ENCODE peak calls at places on chromosomes 3 and 15, in eight cellular contexts. J, O, G, A, L, Q, N and B are unnamed samples. For H3K27me3, the result is how much of the 10 kb centered on the place peaks cover.

GRCh38 chr3:22225161-22225560 is 474.2 kb upstream of the ZNF385D start:
- DNase-seq in O (no peak), L (no peak), A (no peak), J (no peak), N (no peak), Q (no peak), G (no peak), B (no peak)

GRCh38 chr3:135083179-135083578 is 288.1 kb downstream of the EPHB1 start:
- DNase-seq in J (no peak), O (no peak), G (no peak), N (no peak), L (no peak), Q (no peak), A (no peak), B (no peak)

GRCh38 chr3:38084019-38084968 is 45.3 kb downstream of the DLEC1 start:
- DNase-seq in J (no peak), Q (no peak), O (peak), L (no peak), G (no peak), A (peak), N (no peak), B (no peak)

GRCh38 chr15:65054333-65055200 is 9.4 kb downstream of the SLC51B start:
- DNase-seq in J (peak), Q (peak), N (peak), O (peak), G (peak), L (peak), A (peak), B (peak)

GRCh38 chr3:152334761-152335160 is 66.0 kb downstream of the MBNL1 start:
- DNase-seq in J (no peak), N (no peak), A (no peak), Q (no peak), O (no peak), L (no peak), G (no peak), B (no peak)

GRCh38 chr15:43505723-43506122 is 11.7 kb upstream of the MAP1A start:
- DNase-seq in N (no peak), A (peak), L (no peak), Q (no peak), J (no peak), G (no peak), O (no peak), B (no peak)

GRCh38 chr3:65939841-65940246 is 98.9 kb downstream of the MAGI1 start:
- DNase-seq in A (no peak), O (no peak), Q (no peak), G (no peak), N (no peak), J (no peak), L (no peak), B (no peak)

GRCh38 chr3:109685084-109686079 is 348.0 kb upstream of the DPPA4 start:
- DNase-seq in Q (peak), G (peak), O (peak), L (peak), N (peak), J (peak), A (peak), B (no peak)

GRCh38 chr15:52789601-52790165 is 453 bp downstream of the ONECUT1 start:
- DNase-seq in G (no peak), A (peak), O (no peak), N (no peak), L (no peak), Q (no peak), J (no peak), B (peak)

GRCh38 chr15:81002254-81003022 is 1.7 kb downstream of the TLNRD1 start:
- DNase-seq in G (no peak), N (no peak), O (peak), L (no peak), Q (peak), A (no peak), J (no peak), B (peak)

GRCh38 chr15:101215681-101216080 is 36.2 kb downstream of the CHSY1 start:
- DNase-seq in G (no peak), Q (no peak), N (no peak), J (no peak), O (no peak), A (no peak), L (no peak), B (no peak)

GRCh38 chr15:100340721-100341661 is 784 bp downstream of the ADAMTS17 start:
- DNase-seq in N (no peak), J (no peak), A (no peak), G (no peak), L (no peak), O (peak), Q (peak), B (no peak)

GRCh38 chr3:14633819-14634424 is 17.6 kb upstream of the CCDC174 start:
- DNase-seq in L (no peak), J (peak), G (peak), N (no peak), A (peak), O (peak), Q (peak), B (peak)

GRCh38 chr3:58659051-58659675 is 7.4 kb downstream of the FAM3D start:
- DNase-seq in O (no peak), L (peak), Q (peak), A (peak), N (peak), G (no peak), J (peak), B (no peak)

GRCh38 chr3:48702320-48702921 is 14.6 kb downstream of the IP6K2 start:
- DNase-seq in J (no peak), O (no peak), Q (no peak), L (no peak), N (no peak), G (no peak), A (no peak), B (no peak)

GRCh38 chr3:93867425-93867824 is 106.3 kb downstream of the PROS1 start:
- DNase-seq in N (no peak), Q (no peak), A (no peak), O (no peak), G (no peak), J (no peak), L (no peak), B (no peak)

GRCh38 chr15:42068601-42069000 is 25.8 kb downstream of the PLA2G4D start:
- DNase-seq in G (no peak), Q (no peak), O (no peak), A (no peak), N (no peak), L (no peak), J (peak), B (no peak)

GRCh38 chr3:111607242-111607641 is 12.1 kb upstream of the ZBED2 start:
- DNase-seq in L (no peak), J (no peak), G (no peak), A (no peak), O (no peak), N (no peak), Q (no peak), B (no peak)

GRCh38 chr15:29092376-29093064 is 177.1 kb downstream of the NSMCE3 start:
- DNase-seq in L (no peak), N (peak), J (no peak), G (no peak), Q (no peak), A (no peak), O (no peak), B (no peak)

GRCh38 chr3:98921957-98922356 is 20.5 kb upstream of the DCBLD2 start:
- DNase-seq in Q (no peak), A (no peak), O (no peak), L (no peak), J (no peak), N (no peak), G (no peak), B (no peak)

GRCh38 chr3:33099701-33100100 is 2.8 kb upstream of the GLB1 start:
- DNase-seq in Q (no peak), G (no peak), L (no peak), N (no peak), A (no peak), J (no peak), O (no peak), B (no peak)

GRCh38 chr3:59593380-59593779 is 543.6 kb upstream of the CFAP20DC start:
- DNase-seq in N (no peak), A (no peak), L (no peak), O (no peak), J (no peak), Q (no peak), G (no peak), B (no peak)

GRCh38 chr15:56783156-56783856 is 50.0 kb upstream of the ZNF280D start:
- DNase-seq in O (no peak), G (no peak), N (no peak), A (no peak), J (no peak), L (no peak), Q (no peak), B (no peak)

GRCh38 chr3:70431906-70432305 is 119.5 kb upstream of the MDFIC2 start:
- DNase-seq in L (no peak), J (no peak), G (no peak), A (peak), Q (no peak), N (no peak), O (no peak), B (no peak)

GRCh38 chr15:26382416-26383086 is 390.3 kb downstream of the GABRB3 start:
- DNase-seq in Q (no peak), O (no peak), A (no peak), L (no peak), N (no peak), J (no peak), G (no peak), B (no peak)

GRCh38 chr3:100893590-100893989 is 99.6 kb downstream of the ABI3BP start:
- DNase-seq in G (no peak), L (no peak), N (no peak), A (peak), J (no peak), Q (peak), O (no peak), B (peak)

GRCh38 chr3:190516416-190516815 is 2.5 kb downstream of the IL1RAP start:
- DNase-seq in Q (no peak), L (no peak), A (no peak), G (no peak), O (no peak), N (no peak), J (no peak), B (no peak)

GRCh38 chr3:158743664-158744566 is 11.7 kb upstream of the RARRES1 start:
- DNase-seq in Q (peak), A (no peak), O (no peak), L (no peak), J (no peak), G (no peak), N (no peak), B (no peak)

GRCh38 chr3:44045476-44046275 is 196.0 kb upstream of the TOPAZ1 start:
- DNase-seq in A (no peak), O (no peak), G (peak), J (peak), N (no peak), L (peak), Q (peak), B (peak)

GRCh38 chr3:48655586-48655985 is 7.1 kb downstream of the CELSR3 start:
- DNase-seq in N (no peak), J (no peak), A (no peak), O (no peak), G (no peak), L (no peak), Q (no peak), B (peak)

GRCh38 chr15:38308242-38308641 is 55.6 kb downstream of the SPRED1 start:
- DNase-seq in Q (no peak), A (no peak), L (no peak), G (no peak), J (no peak), O (no peak), N (no peak), B (no peak)

DNA sequence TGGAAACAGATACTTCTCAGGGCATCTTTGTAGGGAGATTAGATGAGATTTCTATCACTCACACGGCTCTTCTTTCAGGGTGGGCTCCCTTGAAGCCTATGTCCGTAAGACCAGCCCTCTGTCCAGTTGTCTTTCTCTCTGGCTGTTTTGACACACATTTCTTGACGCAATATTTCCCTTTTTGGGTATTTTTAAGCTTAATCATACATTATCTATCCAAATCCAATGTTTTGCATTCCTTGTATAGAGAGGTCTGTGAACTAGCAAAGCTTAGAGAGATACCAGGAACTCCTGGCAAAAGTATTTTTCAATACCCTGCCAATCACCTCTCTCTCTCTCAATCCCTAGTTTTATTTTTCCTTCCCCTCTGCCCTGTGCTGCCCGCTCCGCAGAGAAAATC is 79.3 kb downstream of the EOMES start:
- DNase-seq in O (no peak), J (no peak), G (no peak), N (no peak), A (no peak), L (no peak), Q (no peak), B (no peak)
- H3K27ac ChIP-seq in O (no peak), J (no peak), G (no peak), N (no peak), A (no peak), L (peak), Q (no peak), B (no peak)

GRCh38 chr15:68054658-68055223 is 626 bp downstream of the PIAS1 start:
- DNase-seq in J (peak), N (peak), G (peak), L (peak), Q (peak), A (peak), O (peak), B (peak)

GRCh38 chr15:68053001-68053400 is 1.1 kb upstream of the PIAS1 start:
- DNase-seq in J (no peak), G (no peak), O (no peak), L (no peak), A (no peak), Q (no peak), N (no peak), B (no peak)

GRCh38 chr15:68053701-68053996 is 466 bp upstream of the PIAS1 start:
- DNase-seq in G (no peak), L (no peak), O (no peak), N (no peak), Q (no peak), A (no peak), J (no peak), B (no peak)

GRCh38 chr15:68055224-68055705 is 1.1 kb downstream of the PIAS1 start:
- DNase-seq in J (no peak), O (no peak), Q (peak), A (peak), N (no peak), L (no peak), G (peak), B (no peak)

GRCh38 chr15:68053997-68054657 is at the start of gene PIAS1:
- DNase-seq in G (peak), N (peak), J (peak), A (peak), Q (peak), O (peak), L (peak), B (peak)
- TF ChIP-seq CTCF in G (no peak), N (no peak), J (no peak), A (no peak), Q (no peak), O (no peak), L (no peak), B (no peak)

GRCh38 chr3:132034097-132034485 is 723 bp downstream of the CPNE4 start:
- DNase-seq in O (no peak), Q (no peak), N (no peak), G (no peak), L (no peak), J (no peak), A (no peak), B (no peak)

GRCh38 chr3:132034486-132035464 is at the start of gene CPNE4:
- DNase-seq in J (peak), A (peak), Q (peak), O (peak), L (peak), N (peak), G (peak), B (peak)

GRCh38 chr3:132029182-132029902 is 5.5 kb downstream of the CPNE4 start:
- DNase-seq in G (peak), Q (peak), N (peak), O (peak), L (peak), A (peak), J (peak), B (peak)

GRCh38 chr3:132033471-132033870 is 1.3 kb downstream of the CPNE4 start:
- DNase-seq in O (no peak), L (no peak), N (no peak), Q (no peak), G (no peak), A (no peak), J (no peak), B (no peak)

GRCh38 chr3:132032959-132033358 is 1.9 kb downstream of the CPNE4 start:
- DNase-seq in O (no peak), J (no peak), L (no peak), G (no peak), A (no peak), Q (no peak), N (no peak), B (no peak)
- H3K27me3 ChIP-seq in O (under half), J (half or more), L (under half), G (under half), A (under half), Q (half or more), N (under half), B (under half)

DNA sequence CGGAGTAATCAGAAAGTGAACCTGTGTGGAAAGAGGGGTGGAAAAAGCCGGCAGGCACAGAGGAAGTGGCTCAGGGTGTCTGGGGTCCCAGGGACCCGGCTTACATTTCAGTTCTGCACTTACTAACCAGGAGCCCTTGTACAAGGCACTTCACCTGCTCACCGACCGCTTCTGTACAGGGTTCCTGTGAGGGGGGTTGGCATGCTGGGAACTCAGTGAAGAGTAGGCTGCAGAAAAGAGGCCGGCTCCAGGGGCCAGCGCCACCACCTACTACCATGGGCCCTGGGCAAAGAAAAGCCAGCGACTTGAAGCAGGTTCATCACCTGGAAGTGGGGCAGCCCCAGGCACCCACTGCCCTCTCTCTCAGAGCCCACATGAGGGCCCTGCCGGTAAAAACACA is 6.2 kb downstream of the STIMATE start:
- DNase-seq in O (no peak), L (no peak), Q (no peak), A (no peak), J (no peak), N (no peak), G (no peak), B (peak)
- H3K27ac ChIP-seq in O (peak), L (peak), Q (no peak), A (peak), J (peak), N (peak), G (peak), B (peak)

DNA sequence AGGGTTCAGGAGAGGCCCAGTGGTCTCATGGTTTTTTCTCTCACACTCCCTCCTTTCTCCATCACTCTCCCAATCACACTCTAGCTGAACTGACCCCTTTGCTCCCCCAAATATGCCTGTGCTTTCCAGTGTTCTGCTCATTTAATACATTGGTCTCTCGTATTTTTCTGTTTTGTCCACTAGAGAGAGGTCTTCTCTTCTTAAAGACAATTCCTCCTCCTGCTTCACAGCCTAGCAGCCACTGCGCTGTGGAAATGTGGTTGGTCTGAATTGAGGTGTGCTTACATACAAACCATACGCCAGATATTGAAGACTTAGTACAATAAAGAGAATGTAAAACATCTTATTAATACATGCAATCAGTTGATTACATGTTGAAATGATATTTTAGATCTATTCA is 60.6 kb upstream of the XCR1 start:
- DNase-seq in N (no peak), L (no peak), O (no peak), G (peak), A (peak), J (no peak), Q (no peak), B (peak)
- TF ChIP-seq CTCF in N (no peak), L (no peak), O (no peak), G (no peak), A (peak), J (no peak), Q (no peak), B (no peak)